ENCODE peak calls at places on chromosomes 6 and 20, in ten cellular contexts. H is HCT116; G is stimulated activated CD8-positive, alpha-beta memory T cell treated with anti-CD3 and anti-CD28 coated beads, Interleukin-12 subunit alpha, Interleukin-12 subunit beta, amount 100 ng/mL, for 4 hours; K is B cell; U is ovary; Z is cardiac septum; Q is Kasumi-1; B is progenitor cell of endocrine pancreas; P is NCI-H1092 treated with DMSO at 0.1 percent for 48 hours; Y is NCI-H2171. C is an unnamed sample.

GRCh38 chr20:38178065-38178471 is 13.0 kb upstream of the TGM2 start:
- DNase-seq in H (no peak), G (no peak), K (peak), U (no peak), Z (peak), Q (no peak), B (no peak), P (no peak), Y (no peak), C (no peak)

GRCh38 chr6:90508753-90509152 is 78.1 kb downstream of the MAP3K7 start:
- DNase-seq in H (no peak), G (no peak), K (no peak), U (no peak), Z (no peak), Q (no peak), B (no peak), P (no peak), Y (no peak), C (no peak)

GRCh38 chr6:121998631-121999030 is 400.8 kb upstream of the HSF2 start:
- DNase-seq in H (no peak), G (no peak), K (no peak), U (no peak), Z (no peak), Q (no peak), B (no peak), P (no peak), Y (no peak), C (no peak)

GRCh38 chr20:37526238-37526838 is 1.3 kb downstream of the BLCAP start:
- DNase-seq in H (no peak), G (no peak), K (peak), U (no peak), Z (no peak), Q (peak), B (no peak), P (no peak), Y (peak), C (no peak)

GRCh38 chr6:79440590-79440989 is 96.6 kb downstream of the LCA5 start:
- DNase-seq in H (no peak), G (no peak), K (no peak), U (no peak), Z (no peak), Q (no peak), B (no peak), P (no peak), Y (no peak), C (no peak)

GRCh38 chr20:57037689-57038088 is 228.8 kb downstream of the BMP7 start:
- DNase-seq in H (no peak), G (no peak), K (no peak), U (no peak), Z (no peak), Q (no peak), B (no peak), P (no peak), Y (no peak), C (no peak)

GRCh38 chr6:52584203-52584602 is 7.3 kb upstream of the TRAM2 start:
- DNase-seq in H (no peak), G (no peak), K (no peak), U (no peak), Z (no peak), Q (no peak), B (no peak), P (no peak), Y (no peak), C (no peak)

GRCh38 chr20:57458400-57459160 is 66.4 kb downstream of the CTCFL start:
- DNase-seq in H (no peak), G (no peak), K (no peak), U (no peak), Z (no peak), Q (no peak), B (no peak), P (no peak), Y (no peak), C (peak)

GRCh38 chr6:75735491-75736186 is 13.4 kb upstream of the MYO6 start:
- DNase-seq in H (peak), G (no peak), K (no peak), U (no peak), Z (no peak), Q (no peak), B (no peak), P (no peak), Y (no peak), C (no peak)

GRCh38 chr6:134621858-134622257 is 303.9 kb upstream of the SGK1 start:
- DNase-seq in H (no peak), G (no peak), K (no peak), U (no peak), Z (no peak), Q (no peak), B (no peak), P (no peak), Y (no peak), C (no peak)

GRCh38 chr6:89952696-89953095 is 58.4 kb downstream of the GJA10 start:
- DNase-seq in H (no peak), G (peak), K (no peak), U (no peak), Z (no peak), Q (peak), B (no peak), P (no peak), Y (no peak), C (no peak)

GRCh38 chr6:139710578-139710977 is 336.1 kb upstream of the CITED2 start:
- DNase-seq in H (no peak), G (no peak), K (no peak), U (no peak), Z (no peak), Q (no peak), B (no peak), P (no peak), Y (no peak), C (no peak)

GRCh38 chr6:33695451-33695855 is 16.0 kb downstream of the UQCC2 start:
- DNase-seq in H (no peak), G (no peak), K (no peak), U (no peak), Z (no peak), Q (no peak), B (no peak), P (peak), Y (no peak), C (peak)

GRCh38 chr20:37336369-37337207 is 9.4 kb upstream of the SRC start:
- DNase-seq in H (no peak), G (peak), K (peak), U (peak), Z (no peak), Q (peak), B (no peak), P (no peak), Y (no peak), C (peak)

GRCh38 chr6:91442342-91442741 is 855.5 kb upstream of the MAP3K7 start:
- DNase-seq in H (no peak), G (no peak), K (no peak), U (no peak), Z (no peak), Q (no peak), B (no peak), P (no peak), Y (no peak), C (no peak)

GRCh38 chr20:58007947-58008346 is 220.5 kb downstream of the ANKRD60 start:
- DNase-seq in H (no peak), G (no peak), K (no peak), U (no peak), Z (no peak), Q (no peak), B (no peak), P (no peak), Y (no peak), C (no peak)

GRCh38 chr6:107621216-107621940 is 131.5 kb downstream of the SOBP start:
- DNase-seq in H (no peak), G (no peak), K (no peak), U (no peak), Z (no peak), Q (no peak), B (no peak), P (peak), Y (no peak), C (no peak)

GRCh38 chr20:22515264-22515663 is 69.1 kb downstream of the FOXA2 start:
- DNase-seq in H (no peak), G (no peak), K (no peak), U (no peak), Z (no peak), Q (no peak), B (no peak), P (peak), Y (no peak), C (no peak)

GRCh38 chr6:19999319-20000191 is 162.4 kb downstream of the ID4 start:
- DNase-seq in H (peak), G (no peak), K (no peak), U (no peak), Z (no peak), Q (peak), B (no peak), P (no peak), Y (peak), C (no peak)

GRCh38 chr6:159852877-159853276 is 37.9 kb upstream of the MAS1 start:
- DNase-seq in H (no peak), G (no peak), K (no peak), U (no peak), Z (no peak), Q (peak), B (no peak), P (peak), Y (no peak), C (no peak)

GRCh38 chr20:44576297-44576696 is 6.1 kb upstream of the PKIG start:
- DNase-seq in H (no peak), G (no peak), K (peak), U (no peak), Z (no peak), Q (peak), B (no peak), P (peak), Y (no peak), C (no peak)